ENCODE peak calls at places on chromosomes 7 and 10, in seven cellular contexts. One of them, this sample, is unnamed.

GRCh38 chr7:5380350-5381210 is 43.1 kb downstream of the TNRC18 start:
- DNase-seq in breast epithelium: no peak
- DNase-seq in CD8-positive, alpha-beta T cell: no peak
- DNase-seq in kidney: no peak
- DNase-seq in kidney epithelial cell: no peak
- DNase-seq in hepatocyte: no peak
- DNase-seq in colonic mucosa: no peak
- DNase-seq in this sample: no peak

GRCh38 chr7:104980969-104981670 is 32.9 kb upstream of the KMT2E start:
- DNase-seq in kidney: no peak
- DNase-seq in kidney epithelial cell: no peak
- DNase-seq in CD8-positive, alpha-beta T cell: no peak
- DNase-seq in breast epithelium: no peak
- DNase-seq in hepatocyte: peak; percentile 81
- DNase-seq in colonic mucosa: no peak
- DNase-seq in this sample: peak; percentile 63

GRCh38 chr10:113689057-113689456 is 9.3 kb downstream of the CASP7 start:
- DNase-seq in CD8-positive, alpha-beta T cell: no peak
- DNase-seq in kidney epithelial cell: no peak
- DNase-seq in kidney: no peak
- DNase-seq in hepatocyte: no peak
- DNase-seq in breast epithelium: no peak
- DNase-seq in colonic mucosa: no peak
- DNase-seq in this sample: no peak

GRCh38 chr10:119006451-119007210 is 22.9 kb upstream of the NANOS1 start:
- DNase-seq in breast epithelium: peak; percentile 76
- DNase-seq in colonic mucosa: peak; percentile 42
- DNase-seq in hepatocyte: peak; percentile 84
- DNase-seq in kidney: no peak
- DNase-seq in CD8-positive, alpha-beta T cell: no peak
- DNase-seq in kidney epithelial cell: peak; percentile 83
- DNase-seq in this sample: peak; percentile 98

GRCh38 chr7:1169409-1170368 is 9.7 kb upstream of the ZFAND2A start:
- DNase-seq in breast epithelium: peak; percentile 88
- DNase-seq in hepatocyte: peak; percentile 40
- DNase-seq in kidney epithelial cell: no peak
- DNase-seq in kidney: peak; percentile 91
- DNase-seq in CD8-positive, alpha-beta T cell: peak; percentile 86
- DNase-seq in colonic mucosa: peak; percentile 82
- DNase-seq in this sample: peak; percentile 69

GRCh38 chr10:84298077-84298476 is 30.3 kb upstream of the CCSER2 start:
- DNase-seq in kidney epithelial cell: no peak
- DNase-seq in CD8-positive, alpha-beta T cell: no peak
- DNase-seq in colonic mucosa: no peak
- DNase-seq in hepatocyte: no peak
- DNase-seq in kidney: no peak
- DNase-seq in breast epithelium: no peak
- DNase-seq in this sample: no peak

GRCh38 chr10:134205-134742 is 981 bp upstream of the ZMYND11 start:
- DNase-seq in CD8-positive, alpha-beta T cell: peak; percentile 24
- DNase-seq in breast epithelium: no peak
- DNase-seq in colonic mucosa: peak; percentile 51
- DNase-seq in kidney epithelial cell: no peak
- DNase-seq in hepatocyte: peak; percentile 17
- DNase-seq in kidney: no peak
- DNase-seq in this sample: peak; percentile 24

GRCh38 chr10:93034426-93034825 is 26.2 kb upstream of the CYP26C1 start:
- DNase-seq in colonic mucosa: no peak
- DNase-seq in kidney: no peak
- DNase-seq in hepatocyte: no peak
- DNase-seq in breast epithelium: no peak
- DNase-seq in CD8-positive, alpha-beta T cell: no peak
- DNase-seq in kidney epithelial cell: no peak
- DNase-seq in this sample: no peak

GRCh38 chr7:33719059-33719581 is 186.2 kb upstream of the BMPER start:
- DNase-seq in kidney: peak; percentile 81
- DNase-seq in kidney epithelial cell: no peak
- DNase-seq in colonic mucosa: no peak
- DNase-seq in CD8-positive, alpha-beta T cell: no peak
- DNase-seq in hepatocyte: no peak
- DNase-seq in breast epithelium: no peak
- DNase-seq in this sample: no peak

GRCh38 chr10:82934429-82934828 is 1059.4 kb downstream of the NRG3 start:
- DNase-seq in hepatocyte: peak; percentile 59
- DNase-seq in CD8-positive, alpha-beta T cell: no peak
- DNase-seq in kidney: no peak
- DNase-seq in breast epithelium: no peak
- DNase-seq in kidney epithelial cell: no peak
- DNase-seq in colonic mucosa: no peak
- DNase-seq in this sample: peak; percentile 1

GRCh38 chr10:88932539-88933256 is 19.9 kb downstream of the ACTA2 start:
- DNase-seq in breast epithelium: peak; percentile 82
- DNase-seq in colonic mucosa: peak; percentile 60
- DNase-seq in hepatocyte: peak; percentile 88
- DNase-seq in kidney: peak; percentile 72
- DNase-seq in kidney epithelial cell: peak; percentile 43
- DNase-seq in CD8-positive, alpha-beta T cell: peak; percentile 17
- DNase-seq in this sample: peak; percentile 91

GRCh38 chr10:117131390-117132327 is 6.4 kb downstream of the VAX1 start:
- DNase-seq in colonic mucosa: no peak
- DNase-seq in hepatocyte: peak; percentile 69
- DNase-seq in CD8-positive, alpha-beta T cell: no peak
- DNase-seq in kidney: no peak
- DNase-seq in breast epithelium: no peak
- DNase-seq in kidney epithelial cell: no peak
- DNase-seq in this sample: no peak

DNA sequence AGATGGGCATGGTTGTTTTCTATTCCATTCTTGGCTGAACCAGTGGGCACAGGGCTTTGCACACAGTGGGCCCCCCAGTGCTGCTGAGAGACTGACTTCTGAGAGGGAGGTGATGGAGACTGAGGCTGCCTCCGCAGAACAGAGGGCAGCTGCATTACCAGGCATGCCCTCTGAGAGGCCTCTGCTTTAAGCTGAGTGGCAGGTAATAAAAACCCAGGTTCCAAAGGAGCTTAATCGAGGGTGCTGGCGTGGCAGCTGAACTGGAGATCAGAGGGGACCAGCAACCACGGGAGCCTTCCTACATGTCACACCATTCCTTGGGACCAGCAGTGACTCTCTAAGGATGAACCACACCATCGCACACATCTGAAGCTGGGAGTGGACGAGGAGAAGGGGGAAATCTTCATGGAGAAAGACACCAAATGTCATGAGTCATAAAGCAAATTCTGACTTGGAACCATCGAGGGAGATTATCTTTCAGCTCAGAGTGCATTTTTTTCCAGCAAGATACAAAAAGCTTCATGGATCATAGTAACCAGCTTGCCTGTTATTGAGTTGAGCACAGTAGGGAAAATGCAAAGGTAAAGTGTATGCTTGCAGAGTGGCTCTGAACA is 24.6 kb downstream of the HIPK2 start:
- DNase-seq in hepatocyte: no peak
- DNase-seq in CD8-positive, alpha-beta T cell: no peak
- DNase-seq in breast epithelium: no peak
- DNase-seq in kidney epithelial cell: no peak
- DNase-seq in colonic mucosa: no peak
- DNase-seq in kidney: no peak
- DNase-seq in this sample: no peak
- TF ChIP-seq CTCF in hepatocyte: peak; percentile 5
- TF ChIP-seq CTCF in CD8-positive, alpha-beta T cell: no peak
- TF ChIP-seq CTCF in breast epithelium: no peak
- TF ChIP-seq CTCF in kidney epithelial cell: peak; percentile 40
- TF ChIP-seq CTCF in colonic mucosa: peak; percentile 31
- TF ChIP-seq CTCF in kidney: peak; percentile 10
- TF ChIP-seq CTCF in this sample: no peak

DNA sequence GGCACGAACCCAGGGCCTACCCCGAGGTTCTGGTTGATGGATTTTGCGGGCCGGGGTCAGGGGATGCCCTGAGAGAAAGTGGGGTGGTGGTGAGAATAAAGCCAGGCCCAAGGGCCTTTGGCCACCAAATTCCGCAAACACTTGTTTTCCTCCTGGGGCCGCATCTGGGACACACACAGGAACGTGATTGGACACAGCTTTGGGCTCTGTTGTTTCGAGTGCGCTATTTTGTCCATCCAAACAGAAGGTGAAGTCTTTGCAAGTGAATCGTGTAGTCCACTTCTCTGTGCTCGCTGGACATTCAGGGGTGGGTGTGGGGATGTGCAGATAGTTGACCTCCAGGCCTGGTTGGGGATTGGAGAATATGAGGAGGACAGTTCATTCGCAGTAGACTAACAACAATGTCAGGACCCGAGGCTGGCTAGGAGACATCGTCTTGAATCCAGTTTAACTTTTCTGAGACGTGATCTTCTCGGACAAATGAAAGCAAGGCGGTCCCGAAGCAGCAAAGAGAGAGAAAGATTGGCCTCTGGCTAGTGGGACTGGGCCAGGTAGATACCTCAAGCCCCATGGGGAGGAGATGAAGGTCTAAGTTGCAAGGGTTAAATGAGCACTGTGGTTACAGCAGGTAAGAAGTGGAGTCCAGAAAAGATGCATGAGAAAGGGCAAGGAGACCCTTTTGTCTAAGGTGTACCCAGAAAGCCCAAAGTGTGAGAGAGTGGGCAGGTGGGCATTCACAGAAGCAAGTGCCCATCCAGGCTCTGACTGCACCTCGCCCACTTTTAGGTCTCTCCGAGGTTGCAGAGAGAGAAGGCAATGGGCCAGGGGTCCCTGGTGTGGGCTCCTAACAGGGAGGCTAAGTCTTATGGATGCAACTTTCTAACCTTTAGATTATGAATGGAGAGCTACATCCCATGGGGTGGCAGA is 761 bp upstream of the FAM131B start:
- DNase-seq in kidney epithelial cell: no peak
- DNase-seq in CD8-positive, alpha-beta T cell: no peak
- DNase-seq in hepatocyte: no peak
- DNase-seq in colonic mucosa: no peak
- DNase-seq in breast epithelium: no peak
- DNase-seq in kidney: no peak
- DNase-seq in this sample: no peak
- H3K4me3 ChIP-seq in kidney epithelial cell: no peak overlapping the region
- H3K4me3 ChIP-seq in CD8-positive, alpha-beta T cell: peak overlapping the region; percentile 36
- H3K4me3 ChIP-seq in hepatocyte: no peak overlapping the region
- H3K4me3 ChIP-seq in colonic mucosa: no peak overlapping the region
- H3K4me3 ChIP-seq in breast epithelium: peak overlapping the region; percentile 63
- H3K4me3 ChIP-seq in kidney: no peak overlapping the region
- H3K4me3 ChIP-seq in this sample: no peak overlapping the region

DNA sequence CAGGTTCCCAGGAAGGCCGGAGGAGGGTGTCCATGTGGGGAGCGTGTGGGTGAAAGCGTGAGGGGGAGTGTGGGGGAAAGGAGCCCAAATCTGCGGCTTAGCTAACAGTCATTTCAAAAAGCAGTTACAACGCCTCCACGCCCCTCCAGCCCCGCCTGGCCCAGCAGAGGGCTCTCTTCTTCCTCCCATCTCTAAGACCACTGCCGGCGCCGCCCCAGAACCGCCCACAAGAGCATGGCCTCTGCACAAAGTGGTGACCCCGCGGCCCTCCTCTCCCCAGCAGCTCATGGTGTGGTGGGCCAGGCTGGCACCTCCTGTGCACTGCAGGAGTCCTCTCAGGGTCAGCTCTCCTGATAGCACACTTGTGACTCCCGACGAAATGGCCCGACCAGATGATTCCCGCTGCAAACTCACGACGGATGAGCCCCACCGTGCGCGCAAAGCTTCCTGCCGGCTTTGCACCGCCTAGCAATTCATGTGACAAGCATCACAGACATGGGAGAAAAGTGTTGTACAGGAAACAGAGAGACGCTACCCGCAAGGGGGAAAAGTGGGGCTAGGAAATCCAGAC is 12.4 kb upstream of the HUS1 start:
- DNase-seq in kidney epithelial cell: no peak
- DNase-seq in hepatocyte: peak; percentile 87
- DNase-seq in kidney: peak; percentile 94
- DNase-seq in colonic mucosa: peak; percentile 90
- DNase-seq in breast epithelium: peak; percentile 47
- DNase-seq in CD8-positive, alpha-beta T cell: peak; percentile 84
- DNase-seq in this sample: peak; percentile 72
- TF ChIP-seq CTCF in kidney epithelial cell: peak; percentile 78
- TF ChIP-seq CTCF in hepatocyte: peak; percentile 72
- TF ChIP-seq CTCF in kidney: peak; percentile 60
- TF ChIP-seq CTCF in colonic mucosa: peak; percentile 46
- TF ChIP-seq CTCF in breast epithelium: peak; percentile 32
- TF ChIP-seq CTCF in CD8-positive, alpha-beta T cell: peak; percentile 51
- TF ChIP-seq CTCF in this sample: peak; percentile 52

GRCh38 chr7:122303522-122303970 is 1.0 kb downstream of the FEZF1 start:
- DNase-seq in breast epithelium: no peak
- DNase-seq in colonic mucosa: no peak
- DNase-seq in CD8-positive, alpha-beta T cell: no peak
- DNase-seq in kidney: no peak
- DNase-seq in hepatocyte: no peak
- DNase-seq in kidney epithelial cell: no peak
- DNase-seq in this sample: no peak

GRCh38 chr7:122300607-122301079 is 3.9 kb downstream of the FEZF1 start:
- DNase-seq in hepatocyte: no peak
- DNase-seq in kidney: no peak
- DNase-seq in CD8-positive, alpha-beta T cell: no peak
- DNase-seq in colonic mucosa: no peak
- DNase-seq in kidney epithelial cell: no peak
- DNase-seq in breast epithelium: no peak
- DNase-seq in this sample: no peak

GRCh38 chr7:122302826-122303521 is 1.6 kb downstream of the FEZF1 start:
- DNase-seq in CD8-positive, alpha-beta T cell: no peak
- DNase-seq in breast epithelium: no peak
- DNase-seq in kidney epithelial cell: no peak
- DNase-seq in colonic mucosa: no peak
- DNase-seq in kidney: no peak
- DNase-seq in hepatocyte: no peak
- DNase-seq in this sample: no peak

GRCh38 chr7:122301291-122301690 is 3.3 kb downstream of the FEZF1 start:
- DNase-seq in hepatocyte: no peak
- DNase-seq in breast epithelium: no peak
- DNase-seq in CD8-positive, alpha-beta T cell: no peak
- DNase-seq in kidney: no peak
- DNase-seq in kidney epithelial cell: no peak
- DNase-seq in colonic mucosa: no peak
- DNase-seq in this sample: no peak

DNA sequence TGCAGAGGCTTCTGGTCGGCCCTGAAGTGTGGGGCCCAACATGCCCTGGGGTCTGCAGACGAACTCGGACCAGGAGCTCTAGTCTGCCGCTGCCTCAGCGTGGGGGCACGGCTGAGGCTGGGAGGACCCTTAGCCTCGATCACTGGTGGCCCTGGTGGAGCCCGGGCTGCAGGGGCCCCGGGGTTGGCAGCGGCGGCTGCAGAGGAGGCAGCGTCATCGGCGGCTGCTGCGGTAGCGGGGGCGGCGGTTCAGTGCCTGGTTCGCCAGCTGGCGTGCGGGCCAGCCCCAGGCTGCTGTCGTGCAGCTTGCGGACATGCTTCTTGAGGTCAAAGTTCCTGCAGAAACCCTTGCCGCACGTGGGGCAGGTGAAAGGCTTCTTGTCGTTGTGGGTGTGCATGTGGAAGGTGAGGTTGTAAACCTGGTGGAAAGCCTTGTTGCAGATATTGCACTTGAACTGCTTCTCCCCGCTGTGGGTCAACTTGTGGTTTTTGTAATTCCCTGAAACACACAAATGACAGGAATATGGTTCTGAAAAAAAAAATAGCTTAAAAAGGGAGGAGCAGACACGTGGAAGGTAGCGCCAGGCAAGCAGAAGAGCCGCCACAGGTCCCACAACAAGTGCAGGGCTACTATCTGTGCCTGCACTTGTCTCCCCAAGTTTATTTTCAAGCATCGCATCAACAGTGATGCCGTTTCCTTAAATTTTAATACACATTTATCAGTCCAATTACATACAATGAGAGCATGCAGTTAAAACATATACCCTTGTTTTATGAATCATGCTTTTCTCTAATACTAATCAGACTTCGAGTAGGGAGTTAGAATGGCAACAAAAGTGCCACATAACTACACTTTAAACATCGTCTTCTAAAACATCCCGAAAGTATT is 2.4 kb downstream of the FEZF1 start:
- DNase-seq in kidney epithelial cell: no peak
- DNase-seq in breast epithelium: no peak
- DNase-seq in colonic mucosa: no peak
- DNase-seq in hepatocyte: peak; percentile 17
- DNase-seq in CD8-positive, alpha-beta T cell: no peak
- DNase-seq in kidney: peak; percentile 54
- DNase-seq in this sample: no peak
- H3K4me3 ChIP-seq in kidney epithelial cell: no peak overlapping the region
- H3K4me3 ChIP-seq in breast epithelium: no peak overlapping the region
- H3K4me3 ChIP-seq in colonic mucosa: no peak overlapping the region
- H3K4me3 ChIP-seq in hepatocyte: no peak overlapping the region
- H3K4me3 ChIP-seq in CD8-positive, alpha-beta T cell: no peak overlapping the region
- H3K4me3 ChIP-seq in kidney: no peak overlapping the region
- H3K4me3 ChIP-seq in this sample: no peak overlapping the region